ENCODE peak calls at places on chromosomes 3 and 15, in four cellular contexts. U is breast epithelium, F is pons, H is upper lobe of right lung. W is an unnamed sample.

GRCh38 chr15:31476866-31477265 is 150.2 kb downstream of the KLF13 start:
- DNase-seq in F (no peak), U (no peak), H (peak; percentile 42), W (no peak)

GRCh38 chr3:115834068-115834467 is 210.8 kb downstream of the GAP43 start:
- DNase-seq in H (no peak), F (no peak), U (no peak), W (no peak)

GRCh38 chr15:99733268-99734039 is at the start of gene LYSMD4:
- DNase-seq in H (peak; percentile 100), U (peak; percentile 98), F (peak; percentile 94), W (peak; percentile 76)

GRCh38 chr3:30502051-30502741 is 104.2 kb upstream of the TGFBR2 start:
- DNase-seq in U (no peak), H (no peak), F (no peak), W (no peak)

GRCh38 chr15:82625136-82625535 is 22.0 kb downstream of the CPEB1 start:
- DNase-seq in H (no peak), U (no peak), F (no peak), W (no peak)

GRCh38 chr15:57611938-57612337 is 20.2 kb downstream of the MYZAP start:
- DNase-seq in H (no peak), U (peak; percentile 81), F (peak; percentile 31), W (no peak)

GRCh38 chr15:48550822-48551525 is 94.5 kb downstream of the FBN1 start:
- DNase-seq in H (no peak), U (no peak), F (no peak), W (no peak)

GRCh38 chr3:125140817-125141595 is 71.5 kb downstream of the SLC12A8 start:
- DNase-seq in H (no peak), F (no peak), U (no peak), W (no peak)

GRCh38 chr15:71748327-71748726 is 62.0 kb upstream of the NR2E3 start:
- DNase-seq in F (no peak), H (no peak), U (no peak), W (peak; percentile 30)

GRCh38 chr15:87710406-87710805 is 546.1 kb downstream of the NTRK3 start:
- DNase-seq in F (no peak), H (no peak), U (peak; percentile 19), W (no peak)

GRCh38 chr15:26864664-26865191 is 2.1 kb upstream of the GABRA5 start:
- DNase-seq in F (peak; percentile 44), U (no peak), H (no peak), W (no peak)

GRCh38 chr3:77718326-77718725 is 678.4 kb downstream of the ROBO2 start:
- DNase-seq in H (no peak), F (no peak), U (no peak), W (no peak)

GRCh38 chr15:29268706-29269484 is 727 bp downstream of the NSMCE3 start:
- DNase-seq in H (peak; percentile 68), F (peak; percentile 41), U (peak; percentile 30), W (no peak)

GRCh38 chr3:88057650-88058321 is 1.0 kb downstream of the CGGBP1 start:
- DNase-seq in U (no peak), H (no peak), F (peak; percentile 61), W (no peak)

GRCh38 chr15:66745530-66746230 is 43.6 kb downstream of the SMAD6 start:
- DNase-seq in H (peak; percentile 55), U (no peak), F (no peak), W (no peak)

GRCh38 chr3:40398346-40398745 is 11.4 kb downstream of the ENTPD3 start:
- DNase-seq in F (no peak), H (no peak), U (no peak), W (no peak)

GRCh38 chr3:140406655-140407054 is 271.2 kb upstream of the TRIM42 start:
- DNase-seq in H (no peak), F (no peak), U (no peak), W (no peak)

GRCh38 chr3:45182915-45183881 is 37.0 kb upstream of the CDCP1 start:
- DNase-seq in H (peak; percentile 71), F (no peak), U (peak; percentile 38), W (peak; percentile 38)

GRCh38 chr3:82654708-82655107 is 893.3 kb upstream of the GBE1 start:
- DNase-seq in U (no peak), H (no peak), F (no peak), W (no peak)

GRCh38 chr3:50853936-50854335 is 179.2 kb downstream of the DOCK3 start:
- DNase-seq in U (no peak), H (no peak), F (no peak), W (no peak)

GRCh38 chr3:115912372-115912771 is 289.1 kb downstream of the GAP43 start:
- DNase-seq in H (peak; percentile 61), U (no peak), F (peak; percentile 25), W (no peak)

GRCh38 chr3:127784865-127785710 is 37.2 kb downstream of the MGLL start:
- DNase-seq in H (peak; percentile 82), F (no peak), U (no peak), W (no peak)

GRCh38 chr15:66080791-66081475 is 172.6 kb downstream of the MEGF11 start:
- DNase-seq in F (no peak), H (peak; percentile 17), U (no peak), W (no peak)

GRCh38 chr3:113287818-113288648 is 76.7 kb downstream of the BOC start:
- DNase-seq in F (peak; percentile 85), H (no peak), U (no peak), W (no peak)